ENCODE peak calls at places on chromosome 4, in four cellular contexts. K, X, Y and V are unnamed samples.

GRCh38 chr4:153676984-153677383 is 7.1 kb upstream of the TLR2 start:
- DNase-seq in K (no peak), X (no peak), Y (no peak), V (no peak)

GRCh38 chr4:118905546-118905945 is 16.9 kb downstream of the SYNPO2 start:
- DNase-seq in K (no peak), X (no peak), Y (no peak), V (no peak)

GRCh38 chr4:46894841-46895240 is 14.2 kb downstream of the COX7B2 start:
- DNase-seq in K (no peak), X (no peak), Y (no peak), V (no peak)

GRCh38 chr4:115675721-115676120 is 562.3 kb upstream of the NDST4 start:
- DNase-seq in K (no peak), X (no peak), Y (no peak), V (no peak)

GRCh38 chr4:25913056-25913850 is 767 bp upstream of the SMIM20 start:
- DNase-seq in K (peak; percentile 56), X (peak; percentile 31), Y (no peak), V (no peak)

GRCh38 chr4:98586634-98587354 is 71.6 kb downstream of the TSPAN5 start:
- DNase-seq in K (no peak), X (no peak), Y (no peak), V (no peak)

GRCh38 chr4:119781044-119781443 is 152.4 kb upstream of the PDE5A start:
- DNase-seq in K (no peak), X (no peak), Y (no peak), V (no peak)

GRCh38 chr4:48641401-48641800 is 138.7 kb downstream of the FRYL start:
- DNase-seq in K (no peak), X (no peak), Y (no peak), V (no peak)

GRCh38 chr4:2362286-2363055 is 56.0 kb downstream of the ZFYVE28 start:
- DNase-seq in K (peak; percentile 28), X (no peak), Y (no peak), V (no peak)

GRCh38 chr4:24754586-24754985 is 40.8 kb upstream of the SOD3 start:
- DNase-seq in K (no peak), X (no peak), Y (no peak), V (no peak)

DNA sequence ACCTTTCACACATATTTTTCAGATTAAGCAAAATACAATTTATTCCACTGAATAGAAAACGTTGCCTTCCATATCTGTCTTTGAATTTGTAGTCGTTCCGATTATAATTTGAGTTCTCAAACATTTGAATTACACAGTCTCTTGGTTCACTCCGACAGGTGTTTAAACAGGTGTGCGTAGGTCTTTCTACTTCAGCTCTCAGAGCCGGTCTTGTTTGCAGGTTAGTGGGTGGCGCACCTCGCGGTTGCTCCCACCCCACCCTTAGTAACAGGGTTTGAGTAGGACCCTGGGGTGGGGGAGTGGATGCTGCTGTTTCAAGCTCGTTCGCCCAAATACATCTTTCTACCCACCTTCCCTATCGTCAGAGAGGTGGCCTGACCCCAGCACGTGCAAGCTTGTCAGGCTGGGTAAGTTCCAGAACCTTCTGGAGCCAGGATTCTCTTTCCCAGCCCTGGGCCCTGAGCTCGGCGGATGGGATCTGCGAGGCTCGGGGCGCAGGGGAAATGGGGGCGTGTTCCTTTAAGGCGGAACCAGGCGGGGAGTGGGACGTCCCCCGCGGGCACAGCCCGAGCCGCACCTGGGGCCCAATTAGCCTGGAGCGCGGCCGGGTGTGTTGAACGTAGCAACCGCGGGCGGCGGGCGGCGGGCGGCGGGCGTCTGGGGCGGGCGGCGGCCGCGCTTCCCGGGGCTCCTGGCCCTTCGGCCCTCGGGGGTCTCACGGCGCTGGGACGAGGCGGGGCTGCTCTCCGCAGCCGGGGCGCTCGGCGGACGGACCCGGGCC is at the start of gene FAM149A:
- DNase-seq in K (peak; percentile 57), X (peak; percentile 89), Y (peak; percentile 7), V (no peak)
- TF ChIP-seq EP300 in K (no peak), X (no peak), Y (no peak), V (no peak)

GRCh38 chr4:156949373-156949814 is 22.2 kb downstream of the PDGFC start:
- DNase-seq in K (no peak), X (no peak), Y (no peak), V (no peak)
- TF ChIP-seq EP300 in K (no peak), X (no peak), Y (peak; percentile 75), V (no peak)

DNA sequence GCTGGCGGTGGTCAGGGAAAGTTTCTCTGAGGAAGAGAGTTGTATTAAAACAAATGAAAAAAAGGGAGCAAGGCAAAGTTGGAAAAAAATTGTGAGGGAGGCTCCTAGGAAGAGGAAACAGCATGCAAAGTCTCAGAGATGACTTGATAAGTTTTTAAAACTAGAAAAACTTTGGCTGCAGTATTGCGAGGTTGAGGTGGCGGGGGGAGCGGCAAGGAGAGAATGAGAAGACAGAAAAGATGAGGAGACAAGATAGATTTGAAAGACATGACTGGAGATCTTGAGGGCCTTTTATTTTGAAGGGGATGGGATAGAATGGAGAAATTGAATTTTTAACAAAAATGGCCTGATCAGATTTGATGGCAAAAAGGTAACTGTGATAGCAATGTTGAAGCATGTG is 4.8 kb upstream of the UBE2D3 start:
- DNase-seq in K (no peak), X (no peak), Y (no peak), V (no peak)
- TF ChIP-seq EP300 in K (no peak), X (no peak), Y (no peak), V (no peak)

GRCh38 chr4:76090241-76090691 is 15.8 kb downstream of the ART3 start:
- DNase-seq in K (no peak), X (no peak), Y (no peak), V (no peak)
- TF ChIP-seq EP300 in K (no peak), X (no peak), Y (no peak), V (no peak)